ENCODE peak calls at places on chromosomes 11 and 22, in eight cellular contexts. Z is NCI-H524; R is colonic mucosa; P is IMR-90; L is OCI-LY7; U is cardiac fibroblast; J is right lobe of liver; A is stimulated activated CD4-positive, alpha-beta T cell treated with anti-CD3 and anti-CD28 coated beads, TNF-alpha, amount 100 ng/mL, for 1 hour. S is an unnamed sample.

GRCh38 chr11:34789196-34789834 is 126.9 kb downstream of the APIP start:
- DNase-seq in L (no peak), A (no peak), U (no peak), R (peak), J (no peak), Z (no peak), P (peak), S (no peak)

GRCh38 chr22:27046126-27046525 is 388.7 kb downstream of the MIAT start:
- DNase-seq in J (no peak), U (no peak), Z (peak), L (no peak), A (no peak), P (no peak), R (no peak), S (no peak)

GRCh38 chr11:16609769-16610168 is 128.7 kb upstream of the C11orf58 start:
- DNase-seq in R (no peak), P (no peak), A (no peak), J (no peak), Z (no peak), L (no peak), U (no peak), S (no peak)

GRCh38 chr11:57648791-57649735 is 649 bp downstream of the YPEL4 start:
- DNase-seq in A (no peak), R (no peak), P (no peak), L (peak), Z (no peak), J (no peak), U (peak), S (no peak)

GRCh38 chr11:1301220-1302000 is 8.0 kb downstream of the TOLLIP start:
- DNase-seq in J (no peak), U (no peak), L (no peak), R (peak), P (no peak), Z (no peak), A (no peak), S (peak)

GRCh38 chr22:42033263-42034181 is 34.9 kb downstream of the WBP2NL start:
- DNase-seq in J (no peak), A (no peak), R (no peak), L (peak), P (no peak), U (no peak), Z (no peak), S (no peak)

GRCh38 chr11:76445122-76446084 is 585 bp downstream of the EMSY start:
- DNase-seq in R (peak), L (peak), U (peak), P (peak), A (no peak), Z (peak), J (peak), S (peak)

GRCh38 chr11:68855205-68855978 is 13.7 kb upstream of the CPT1A start:
- DNase-seq in P (peak), L (no peak), U (peak), Z (no peak), A (no peak), R (peak), J (no peak), S (no peak)

GRCh38 chr11:61711493-61711892 is 31.3 kb downstream of the DAGLA start:
- DNase-seq in P (no peak), L (no peak), Z (peak), A (no peak), J (no peak), U (no peak), R (no peak), S (no peak)

GRCh38 chr22:40107244-40107643 is 70.5 kb upstream of the TNRC6B start:
- DNase-seq in J (no peak), A (no peak), U (peak), P (no peak), Z (no peak), L (no peak), R (no peak), S (no peak)

GRCh38 chr11:128830290-128830813 is 36.7 kb downstream of the KCNJ1 start:
- DNase-seq in L (no peak), A (no peak), R (no peak), U (no peak), J (no peak), P (no peak), Z (no peak), S (no peak)

GRCh38 chr11:76783901-76784813 is 1.0 kb downstream of the TSKU start:
- DNase-seq in L (no peak), J (peak), R (peak), Z (peak), A (no peak), P (peak), U (peak), S (no peak)

GRCh38 chr22:26103023-26103422 is 66.2 kb upstream of the SEZ6L start:
- DNase-seq in A (no peak), P (no peak), L (no peak), R (no peak), Z (no peak), J (no peak), U (no peak), S (no peak)

GRCh38 chr11:130831506-130832385 is 84.5 kb downstream of the SNX19 start:
- DNase-seq in A (no peak), Z (peak), U (no peak), P (peak), L (no peak), J (no peak), R (no peak), S (no peak)

GRCh38 chr11:104484784-104485554 is 321.0 kb upstream of the PDGFD start:
- DNase-seq in P (peak), J (no peak), A (no peak), L (no peak), Z (no peak), R (no peak), U (no peak), S (no peak)

GRCh38 chr11:47714554-47715081 is 551 bp downstream of the AGBL2 start:
- DNase-seq in Z (no peak), P (no peak), R (peak), U (peak), J (no peak), A (no peak), L (no peak), S (no peak)

GRCh38 chr11:60936467-60937143 is 12.3 kb downstream of the TMEM132A start:
- DNase-seq in Z (no peak), J (no peak), R (no peak), A (no peak), P (no peak), U (no peak), L (no peak), S (no peak)

GRCh38 chr11:33857924-33858323 is 34.0 kb downstream of the LMO2 start:
- DNase-seq in L (peak), R (peak), A (peak), J (peak), P (peak), U (peak), Z (peak), S (peak)

GRCh38 chr22:48853627-48854240 is 973.9 kb downstream of the BRD1 start:
- DNase-seq in U (no peak), Z (no peak), J (no peak), A (no peak), L (no peak), R (no peak), P (no peak), S (no peak)

GRCh38 chr22:19871023-19871844 is 16.6 kb upstream of the GNB1L start:
- DNase-seq in J (peak), P (no peak), Z (no peak), A (no peak), R (peak), L (no peak), U (no peak), S (peak)

GRCh38 chr22:22745225-22746060 is 101.0 kb downstream of the GGTLC2 start:
- DNase-seq in U (peak), P (peak), R (peak), A (no peak), Z (peak), L (peak), J (peak), S (no peak)

GRCh38 chr11:76455331-76455730 is 10.5 kb downstream of the EMSY start:
- DNase-seq in A (no peak), U (no peak), Z (no peak), R (no peak), J (no peak), P (peak), L (no peak), S (no peak)

GRCh38 chr11:62054484-62055121 is 69.2 kb upstream of the INCENP start:
- DNase-seq in P (peak), A (no peak), Z (peak), J (no peak), U (peak), L (peak), R (peak), S (peak)

GRCh38 chr11:70421123-70421522 is 22.8 kb downstream of the CTTN start:
- DNase-seq in L (no peak), Z (no peak), U (no peak), P (no peak), R (no peak), J (no peak), A (no peak), S (no peak)

GRCh38 chr11:42960521-42961088 is 351.2 kb upstream of the API5 start:
- DNase-seq in Z (peak), P (no peak), J (no peak), L (no peak), U (no peak), A (no peak), R (no peak), S (no peak)

GRCh38 chr11:77151804-77152513 is 23.9 kb downstream of the MYO7A start:
- DNase-seq in U (peak), P (peak), A (no peak), J (peak), L (no peak), Z (peak), R (no peak), S (no peak)

GRCh38 chr11:76083563-76084451 is 122.5 kb downstream of the WNT11 start:
- DNase-seq in L (no peak), Z (no peak), J (no peak), R (no peak), P (no peak), A (no peak), U (peak), S (no peak)

GRCh38 chr11:19432370-19433163 is 191.8 kb upstream of the E2F8 start:
- DNase-seq in A (no peak), R (no peak), J (no peak), Z (no peak), L (peak), P (peak), U (peak), S (no peak)

GRCh38 chr11:110447897-110448522 is 18.3 kb downstream of the FDX1 start:
- DNase-seq in J (no peak), R (no peak), P (no peak), U (peak), L (peak), A (no peak), Z (peak), S (no peak)

GRCh38 chr11:87339416-87339815 is 301.7 kb downstream of the TMEM135 start:
- DNase-seq in U (no peak), L (no peak), Z (no peak), R (no peak), J (no peak), A (no peak), P (no peak), S (no peak)

GRCh38 chr11:12803086-12803826 is 129.0 kb downstream of the TEAD1 start:
- DNase-seq in U (peak), Z (peak), L (no peak), J (no peak), R (no peak), A (no peak), P (peak), S (no peak)

GRCh38 chr11:46281374-46281831 is 3.9 kb downstream of the CREB3L1 start:
- DNase-seq in L (no peak), R (peak), J (no peak), Z (no peak), P (peak), A (no peak), U (peak), S (no peak)

GRCh38 chr22:50445071-50445879 is 29.6 kb downstream of the SBF1 start:
- DNase-seq in Z (no peak), A (no peak), R (no peak), J (no peak), P (no peak), L (peak), U (no peak), S (no peak)

GRCh38 chr22:42856179-42856864 is 751 bp downstream of the ARFGAP3 start:
- DNase-seq in A (no peak), L (peak), R (peak), P (peak), J (peak), Z (peak), U (peak), S (peak)

GRCh38 chr11:111518668-111519067 is 4.1 kb downstream of the HOATZ start:
- DNase-seq in J (no peak), A (no peak), L (no peak), Z (no peak), P (no peak), U (no peak), R (no peak), S (no peak)

GRCh38 chr11:18229501-18229900 is 7.1 kb downstream of the SAA4 start:
- DNase-seq in R (no peak), P (no peak), Z (no peak), U (no peak), L (peak), A (no peak), J (no peak), S (no peak)